ENCODE peak calls at places on chromosomes 5 and 9, in four cellular contexts. One of them, this sample, is unnamed.

GRCh38 chr9:107285292-107285691 is 2.2 kb downstream of the RAD23B start:
- DNase-seq in fibroblast of mammary gland: no peak
- DNase-seq in mesothelial cell of epicardium: no peak
- DNase-seq in endothelial cell: no peak
- DNase-seq in this sample: peak; percentile 9

GRCh38 chr5:42995152-42995751 is 44.9 kb downstream of the ANXA2R start:
- DNase-seq in mesothelial cell of epicardium: no peak
- DNase-seq in endothelial cell: no peak
- DNase-seq in fibroblast of mammary gland: peak; percentile 53
- DNase-seq in this sample: no peak

GRCh38 chr9:16171851-16172250 is 619.0 kb downstream of the CCDC171 start:
- DNase-seq in endothelial cell: no peak
- DNase-seq in fibroblast of mammary gland: no peak
- DNase-seq in mesothelial cell of epicardium: no peak
- DNase-seq in this sample: no peak

GRCh38 chr5:50595199-50595598 is 71.2 kb upstream of the PARP8 start:
- DNase-seq in endothelial cell: no peak
- DNase-seq in fibroblast of mammary gland: peak; percentile 92
- DNase-seq in mesothelial cell of epicardium: no peak
- DNase-seq in this sample: no peak

GRCh38 chr9:94018628-94019027 is 63.5 kb upstream of the BARX1 start:
- DNase-seq in fibroblast of mammary gland: peak; percentile 58
- DNase-seq in endothelial cell: no peak
- DNase-seq in mesothelial cell of epicardium: no peak
- DNase-seq in this sample: no peak

GRCh38 chr9:127977877-127978647 is 2.7 kb downstream of the EEIG1 start:
- DNase-seq in mesothelial cell of epicardium: no peak
- DNase-seq in fibroblast of mammary gland: peak; percentile 82
- DNase-seq in endothelial cell: no peak
- DNase-seq in this sample: peak; percentile 38

GRCh38 chr5:115588640-115589039 is 13.6 kb downstream of the TICAM2 start:
- DNase-seq in fibroblast of mammary gland: no peak
- DNase-seq in mesothelial cell of epicardium: no peak
- DNase-seq in endothelial cell: no peak
- DNase-seq in this sample: no peak

GRCh38 chr9:21656776-21657637 is 145.4 kb upstream of the MTAP start:
- DNase-seq in fibroblast of mammary gland: peak; percentile 94
- DNase-seq in mesothelial cell of epicardium: no peak
- DNase-seq in endothelial cell: no peak
- DNase-seq in this sample: no peak

GRCh38 chr5:177980776-177981175 is 15.3 kb downstream of the PROP1 start:
- DNase-seq in endothelial cell: no peak
- DNase-seq in fibroblast of mammary gland: no peak
- DNase-seq in mesothelial cell of epicardium: no peak
- DNase-seq in this sample: no peak

GRCh38 chr5:172496671-172497371 is 42.5 kb upstream of the SH3PXD2B start:
- DNase-seq in fibroblast of mammary gland: peak; percentile 56
- DNase-seq in mesothelial cell of epicardium: no peak
- DNase-seq in endothelial cell: no peak
- DNase-seq in this sample: no peak

GRCh38 chr5:133404724-133405123 is 207.6 kb downstream of the FSTL4 start:
- DNase-seq in mesothelial cell of epicardium: no peak
- DNase-seq in endothelial cell: no peak
- DNase-seq in fibroblast of mammary gland: peak; percentile 22
- DNase-seq in this sample: no peak

GRCh38 chr9:123360161-123361085 is 4.4 kb downstream of the CRB2 start:
- DNase-seq in fibroblast of mammary gland: no peak
- DNase-seq in endothelial cell: peak; percentile 86
- DNase-seq in mesothelial cell of epicardium: no peak
- DNase-seq in this sample: peak; percentile 98

GRCh38 chr9:29625292-29625731 is 2052.0 kb upstream of the C9orf72 start:
- DNase-seq in mesothelial cell of epicardium: no peak
- DNase-seq in endothelial cell: no peak
- DNase-seq in fibroblast of mammary gland: peak; percentile 53
- DNase-seq in this sample: no peak

GRCh38 chr5:56637321-56637920 is 177.9 kb upstream of the MAP3K1 start:
- DNase-seq in fibroblast of mammary gland: no peak
- DNase-seq in endothelial cell: no peak
- DNase-seq in mesothelial cell of epicardium: no peak
- DNase-seq in this sample: no peak

GRCh38 chr9:108703414-108703813 is 152.4 kb downstream of the ACTL7B start:
- DNase-seq in fibroblast of mammary gland: no peak
- DNase-seq in endothelial cell: no peak
- DNase-seq in mesothelial cell of epicardium: no peak
- DNase-seq in this sample: no peak

GRCh38 chr5:78547731-78548189 is 100.8 kb downstream of the LHFPL2 start:
- DNase-seq in endothelial cell: no peak
- DNase-seq in fibroblast of mammary gland: peak; percentile 100
- DNase-seq in mesothelial cell of epicardium: no peak
- DNase-seq in this sample: no peak

GRCh38 chr9:131018621-131019020 is 9.6 kb downstream of the LAMC3 start:
- DNase-seq in fibroblast of mammary gland: no peak
- DNase-seq in endothelial cell: no peak
- DNase-seq in mesothelial cell of epicardium: no peak
- DNase-seq in this sample: no peak

GRCh38 chr9:12775963-12776774 is 1.3 kb downstream of the LURAP1L start:
- DNase-seq in endothelial cell: peak; percentile 60
- DNase-seq in fibroblast of mammary gland: peak; percentile 92
- DNase-seq in mesothelial cell of epicardium: peak; percentile 49
- DNase-seq in this sample: peak; percentile 27

GRCh38 chr9:249025-249424 is 34.4 kb downstream of the DOCK8 start:
- DNase-seq in endothelial cell: no peak
- DNase-seq in mesothelial cell of epicardium: no peak
- DNase-seq in fibroblast of mammary gland: no peak
- DNase-seq in this sample: peak; percentile 21

GRCh38 chr9:19946446-19947109 is 157.7 kb upstream of the SLC24A2 start:
- DNase-seq in endothelial cell: no peak
- DNase-seq in mesothelial cell of epicardium: no peak
- DNase-seq in fibroblast of mammary gland: peak; percentile 47
- DNase-seq in this sample: no peak

GRCh38 chr9:124297553-124297905 is 39.8 kb downstream of the NEK6 start:
- DNase-seq in endothelial cell: no peak
- DNase-seq in mesothelial cell of epicardium: no peak
- DNase-seq in fibroblast of mammary gland: peak; percentile 89
- DNase-seq in this sample: no peak

GRCh38 chr5:120382813-120383212 is 81.3 kb upstream of the PRR16 start:
- DNase-seq in endothelial cell: no peak
- DNase-seq in mesothelial cell of epicardium: no peak
- DNase-seq in fibroblast of mammary gland: no peak
- DNase-seq in this sample: no peak

GRCh38 chr5:32332971-32333370 is 20.2 kb upstream of the MTMR12 start:
- DNase-seq in fibroblast of mammary gland: no peak
- DNase-seq in mesothelial cell of epicardium: no peak
- DNase-seq in endothelial cell: no peak
- DNase-seq in this sample: no peak

GRCh38 chr5:89282832-89283510 is 400.0 kb upstream of the MEF2C start:
- DNase-seq in endothelial cell: no peak
- DNase-seq in fibroblast of mammary gland: peak; percentile 85
- DNase-seq in mesothelial cell of epicardium: no peak
- DNase-seq in this sample: no peak

GRCh38 chr5:84599964-84600363 is 215.3 kb upstream of the EDIL3 start:
- DNase-seq in fibroblast of mammary gland: no peak
- DNase-seq in endothelial cell: no peak
- DNase-seq in mesothelial cell of epicardium: no peak
- DNase-seq in this sample: no peak

GRCh38 chr5:172768573-172769323 is 2.2 kb downstream of the DUSP1 start:
- DNase-seq in mesothelial cell of epicardium: no peak
- DNase-seq in endothelial cell: no peak
- DNase-seq in fibroblast of mammary gland: peak; percentile 69
- DNase-seq in this sample: peak; percentile 58

GRCh38 chr5:84249918-84250635 is 134.6 kb downstream of the EDIL3 start:
- DNase-seq in endothelial cell: peak; percentile 6
- DNase-seq in fibroblast of mammary gland: peak; percentile 79
- DNase-seq in mesothelial cell of epicardium: no peak
- DNase-seq in this sample: no peak

GRCh38 chr9:136023401-136024225 is 62.4 kb upstream of the UBAC1 start:
- DNase-seq in mesothelial cell of epicardium: no peak
- DNase-seq in endothelial cell: no peak
- DNase-seq in fibroblast of mammary gland: peak; percentile 85
- DNase-seq in this sample: no peak

GRCh38 chr9:95086564-95086955 is 230.9 kb downstream of the FANCC start:
- DNase-seq in mesothelial cell of epicardium: no peak
- DNase-seq in fibroblast of mammary gland: no peak
- DNase-seq in endothelial cell: no peak
- DNase-seq in this sample: no peak

GRCh38 chr9:8351431-8351830 is 551.9 kb upstream of the DMAC1 start:
- DNase-seq in mesothelial cell of epicardium: no peak
- DNase-seq in endothelial cell: no peak
- DNase-seq in fibroblast of mammary gland: no peak
- DNase-seq in this sample: no peak

GRCh38 chr5:157431544-157432200 is 28.3 kb upstream of the NIPAL4 start:
- DNase-seq in endothelial cell: no peak
- DNase-seq in fibroblast of mammary gland: peak; percentile 73
- DNase-seq in mesothelial cell of epicardium: no peak
- DNase-seq in this sample: peak; percentile 48

GRCh38 chr5:73296772-73297171 is 123.8 kb downstream of the TMEM174 start:
- DNase-seq in fibroblast of mammary gland: peak; percentile 42
- DNase-seq in mesothelial cell of epicardium: no peak
- DNase-seq in endothelial cell: no peak
- DNase-seq in this sample: peak; percentile 31

GRCh38 chr5:149834246-149834855 is 104.2 kb downstream of the PPARGC1B start:
- DNase-seq in endothelial cell: peak; percentile 76
- DNase-seq in mesothelial cell of epicardium: no peak
- DNase-seq in fibroblast of mammary gland: peak; percentile 89
- DNase-seq in this sample: peak; percentile 93

GRCh38 chr9:21852751-21853150 is 50.3 kb downstream of the MTAP start:
- DNase-seq in fibroblast of mammary gland: no peak
- DNase-seq in endothelial cell: no peak
- DNase-seq in mesothelial cell of epicardium: no peak
- DNase-seq in this sample: no peak

GRCh38 chr5:573976-574375 is 38.2 kb upstream of the CEP72 start:
- DNase-seq in mesothelial cell of epicardium: no peak
- DNase-seq in fibroblast of mammary gland: no peak
- DNase-seq in endothelial cell: no peak
- DNase-seq in this sample: no peak

GRCh38 chr5:135191084-135191826 is 157.2 kb upstream of the PITX1 start:
- DNase-seq in mesothelial cell of epicardium: peak; percentile 79
- DNase-seq in fibroblast of mammary gland: peak; percentile 56
- DNase-seq in endothelial cell: peak; percentile 92
- DNase-seq in this sample: peak; percentile 85

GRCh38 chr9:70567511-70567910 is 153.1 kb upstream of the KLF9 start:
- DNase-seq in mesothelial cell of epicardium: no peak
- DNase-seq in endothelial cell: no peak
- DNase-seq in fibroblast of mammary gland: no peak
- DNase-seq in this sample: no peak

This sample was measured in erythroblast.